ENCODE peak calls at places on chromosome 12, in eight cellular contexts. F is tibial nerve, Y is upper lobe of right lung, W is A549, K is left ventricle myocardium inferior, D is body of pancreas, A is ascending aorta, S is HepG2. X is an unnamed sample. For H3K4me1, the result is how much of the 10 kb centered on the place peaks cover.

GRCh38 chr12:53551889-53552291 is 44.6 kb upstream of the NPFF start:
- DNase-seq in W (no peak), F (no peak), S (no peak), K (no peak), D (no peak), A (no peak), Y (no peak), X (no peak)

GRCh38 chr12:30457621-30458289 is 237.9 kb downstream of the IPO8 start:
- DNase-seq in S (peak), W (no peak), A (no peak), D (no peak), F (peak), K (no peak), Y (no peak), X (no peak)

GRCh38 chr12:12592930-12593329 is 18.7 kb upstream of the CREBL2 start:
- DNase-seq in K (no peak), F (no peak), Y (no peak), S (peak), W (peak), A (no peak), D (no peak), X (no peak)

GRCh38 chr12:106248177-106248848 is 493 bp upstream of the CKAP4 start:
- DNase-seq in Y (peak), F (peak), K (peak), D (peak), W (peak), S (peak), A (peak), X (no peak)

GRCh38 chr12:67618303-67618702 is 30.2 kb upstream of the DYRK2 start:
- DNase-seq in A (no peak), F (no peak), Y (no peak), S (no peak), D (no peak), K (no peak), W (no peak), X (no peak)

GRCh38 chr12:11986165-11986564 is 84.6 kb upstream of the BCL2L14 start:
- DNase-seq in F (no peak), A (no peak), W (no peak), D (no peak), K (no peak), S (no peak), Y (no peak), X (no peak)

GRCh38 chr12:95335948-95336347 is 118.3 kb downstream of the VEZT start:
- DNase-seq in Y (no peak), F (no peak), A (no peak), W (no peak), D (no peak), S (peak), K (no peak), X (no peak)

GRCh38 chr12:14845350-14845750 is 2.0 kb upstream of the ART4 start:
- DNase-seq in A (peak), F (peak), W (peak), Y (no peak), S (peak), K (no peak), D (peak), X (no peak)

GRCh38 chr12:39389399-39390150 is 53.3 kb downstream of the KIF21A start:
- DNase-seq in S (no peak), W (no peak), F (no peak), D (no peak), K (no peak), A (no peak), Y (no peak), X (no peak)

GRCh38 chr12:98744692-98745091 is 99.6 kb downstream of the APAF1 start:
- DNase-seq in D (no peak), S (no peak), W (no peak), K (no peak), Y (no peak), A (no peak), F (no peak), X (no peak)

GRCh38 chr12:103673891-103674375 is 86.9 kb downstream of the STAB2 start:
- DNase-seq in Y (no peak), W (no peak), S (peak), A (no peak), K (no peak), D (no peak), F (no peak), X (no peak)

GRCh38 chr12:754238-754816 is 1.9 kb downstream of the WNK1 start:
- DNase-seq in S (no peak), A (no peak), K (no peak), D (peak), F (peak), Y (no peak), W (no peak), X (peak)

GRCh38 chr12:29783773-29784666 is at the start of gene TMTC1:
- DNase-seq in Y (peak), F (peak), W (peak), K (peak), S (no peak), A (peak), D (peak), X (peak)

GRCh38 chr12:26845057-26845666 is 12.2 kb upstream of the ITPR2 start:
- DNase-seq in W (peak), Y (peak), S (peak), K (peak), D (peak), F (peak), A (peak), X (no peak)

GRCh38 chr12:23895792-23896218 is 53.7 kb downstream of the SOX5 start:
- DNase-seq in Y (no peak), D (no peak), A (no peak), W (no peak), F (no peak), S (no peak), K (no peak), X (no peak)

GRCh38 chr12:67270622-67271021 is 1.5 kb downstream of the CAND1 start:
- DNase-seq in F (no peak), D (no peak), S (no peak), K (no peak), A (no peak), W (no peak), Y (no peak), X (no peak)

GRCh38 chr12:3137268-3137761 is 60.1 kb downstream of the TSPAN9 start:
- DNase-seq in F (no peak), K (peak), A (no peak), W (peak), Y (no peak), D (peak), S (no peak), X (no peak)

GRCh38 chr12:119807380-119807779 is 69.7 kb downstream of the CIT start:
- DNase-seq in W (no peak), F (no peak), A (no peak), Y (no peak), D (peak), K (no peak), S (no peak), X (no peak)

GRCh38 chr12:11958216-11959091 is 112.3 kb upstream of the BCL2L14 start:
- DNase-seq in F (no peak), A (no peak), W (peak), S (peak), Y (no peak), D (no peak), K (no peak), X (no peak)

GRCh38 chr12:54560374-54560858 is 11.0 kb downstream of the PDE1B start:
- DNase-seq in W (peak), K (peak), Y (peak), S (no peak), F (peak), D (peak), A (peak), X (peak)
- TF ChIP-seq CTCF in W (no peak), K (no peak), Y (no peak), S (no peak), F (no peak), D (no peak), A (no peak), X (no peak)

GRCh38 chr12:68893741-68894140 is 39.2 kb downstream of the CPM start:
- DNase-seq in F (no peak), A (no peak), S (no peak), Y (no peak), W (no peak), K (no peak), D (no peak), X (no peak)
- H3K4me1 ChIP-seq in F (under half), A (under half), S (under half), Y (under half), W (under half), K (under half), D (under half), X (under half)

DNA sequence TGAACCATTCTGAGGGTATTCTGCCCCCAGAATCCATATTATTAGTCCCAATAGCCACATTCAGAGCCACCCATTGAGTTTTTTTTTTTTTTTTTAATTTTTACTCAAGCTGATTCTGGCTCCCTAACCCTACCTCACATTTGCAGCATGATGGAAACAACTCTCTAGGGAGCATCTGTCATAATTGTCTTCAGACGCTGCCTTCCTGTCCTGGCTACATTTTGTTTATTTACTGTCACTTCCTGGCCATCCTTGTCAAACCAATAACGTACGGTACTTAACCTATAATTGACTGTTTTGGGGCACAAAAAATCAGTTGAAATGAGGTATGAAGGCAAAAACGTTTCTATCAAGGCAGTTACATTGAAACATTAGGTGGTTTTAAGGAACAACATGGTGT is 2.1 kb downstream of the GLIPR1 start:
- DNase-seq in A (no peak), Y (no peak), S (no peak), W (no peak), F (no peak), D (no peak), K (no peak), X (no peak)
- H3K27ac ChIP-seq in A (peak), Y (peak), S (no peak), W (no peak), F (peak), D (no peak), K (no peak), X (peak)

DNA sequence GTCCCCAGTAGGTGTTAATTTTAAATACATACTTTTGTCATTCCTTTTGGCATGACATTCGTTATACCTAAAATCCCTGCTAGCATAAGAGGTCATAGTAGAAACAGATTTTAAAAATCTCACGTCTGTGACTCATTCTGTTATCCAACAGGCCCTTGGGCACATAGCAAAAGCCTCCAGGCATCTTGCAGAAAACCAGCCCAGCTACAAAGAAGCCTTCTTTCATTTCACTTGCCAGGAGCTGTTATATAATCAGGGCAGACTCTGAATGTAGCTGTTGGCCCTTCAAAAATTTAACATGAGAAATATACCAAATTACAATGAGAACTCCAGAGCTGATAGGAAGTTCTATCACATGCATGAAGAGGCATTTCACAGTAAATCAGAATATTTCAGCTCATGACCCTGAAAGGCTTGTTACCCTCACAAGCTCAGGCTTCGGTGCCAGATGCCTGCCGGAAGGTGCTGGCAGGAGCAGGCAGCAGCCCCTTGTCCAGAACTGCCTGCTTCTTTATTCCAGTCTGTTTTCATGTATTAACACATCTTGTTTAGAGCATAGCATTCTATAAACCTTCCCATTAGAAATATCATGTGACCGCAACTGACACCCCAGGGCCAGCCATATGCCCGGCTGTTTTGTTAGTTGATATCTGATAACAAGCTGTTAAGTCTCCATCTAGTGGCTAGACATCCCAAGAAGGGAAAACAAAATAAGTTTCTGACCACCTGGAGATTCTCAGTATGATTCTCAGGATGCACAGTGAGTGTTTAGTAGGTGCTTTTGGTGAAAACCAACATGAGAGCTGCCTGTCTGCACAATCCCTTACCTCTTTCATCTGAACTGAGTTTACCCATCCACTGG is 17.8 kb downstream of the E2F7 start:
- DNase-seq in F (no peak), Y (no peak), D (no peak), A (no peak), W (no peak), K (no peak), S (no peak), X (no peak)
- TF ChIP-seq CTCF in F (no peak), Y (no peak), D (no peak), A (no peak), W (no peak), K (no peak), S (no peak), X (no peak)

GRCh38 chr12:100382327-100382726 is 25.5 kb downstream of the SLC17A8 start:
- DNase-seq in D (no peak), Y (no peak), A (no peak), W (no peak), K (no peak), S (no peak), F (no peak), X (no peak)
- H3K4me1 ChIP-seq in D (under half), Y (under half), A (under half), W (under half), K (under half), S (under half), F (under half), X (under half)

X was measured in left lung.